ENCODE peak calls at places on chromosomes 16 and 17, in six cellular contexts. One of them, this sample, is unnamed.

GRCh38 chr16:519841-520687 is 7.4 kb upstream of the CAPN15 start:
- DNase-seq in SK-MEL-5: no peak
- DNase-seq in EL: no peak
- DNase-seq in heart right ventricle: no peak
- DNase-seq in cardiac fibroblast: no peak
- DNase-seq in fibroblast of the conjunctiva: no peak
- DNase-seq in this sample: no peak

GRCh38 chr16:53803451-53803850 is 99.5 kb downstream of the FTO start:
- DNase-seq in SK-MEL-5: no peak
- DNase-seq in EL: no peak
- DNase-seq in heart right ventricle: no peak
- DNase-seq in cardiac fibroblast: no peak
- DNase-seq in fibroblast of the conjunctiva: no peak
- DNase-seq in this sample: no peak

GRCh38 chr17:54891176-54891821 is 9.4 kb upstream of the TOM1L1 start:
- DNase-seq in SK-MEL-5: peak; percentile 75
- DNase-seq in EL: peak; percentile 70
- DNase-seq in heart right ventricle: no peak
- DNase-seq in cardiac fibroblast: peak; percentile 83
- DNase-seq in fibroblast of the conjunctiva: peak; percentile 51
- DNase-seq in this sample: peak; percentile 2

GRCh38 chr16:54199486-54200160 is 87.0 kb downstream of the IRX3 start:
- DNase-seq in SK-MEL-5: no peak
- DNase-seq in EL: no peak
- DNase-seq in heart right ventricle: no peak
- DNase-seq in cardiac fibroblast: no peak
- DNase-seq in fibroblast of the conjunctiva: no peak
- DNase-seq in this sample: no peak

GRCh38 chr16:55012793-55013192 is 82.1 kb downstream of the IRX5 start:
- DNase-seq in SK-MEL-5: no peak
- DNase-seq in EL: no peak
- DNase-seq in heart right ventricle: no peak
- DNase-seq in cardiac fibroblast: no peak
- DNase-seq in fibroblast of the conjunctiva: no peak
- DNase-seq in this sample: no peak

GRCh38 chr17:6496636-6497441 is 52.6 kb downstream of the PIMREG start:
- DNase-seq in SK-MEL-5: no peak
- DNase-seq in EL: no peak
- DNase-seq in heart right ventricle: no peak
- DNase-seq in cardiac fibroblast: no peak
- DNase-seq in fibroblast of the conjunctiva: no peak
- DNase-seq in this sample: no peak

GRCh38 chr17:73304971-73305786 is 6.6 kb downstream of the CDC42EP4 start:
- DNase-seq in SK-MEL-5: peak; percentile 62
- DNase-seq in EL: peak; percentile 94
- DNase-seq in heart right ventricle: peak; percentile 71
- DNase-seq in cardiac fibroblast: peak; percentile 91
- DNase-seq in fibroblast of the conjunctiva: no peak
- DNase-seq in this sample: peak; percentile 35

GRCh38 chr16:4361944-4362311 is 9.7 kb upstream of the VASN start:
- DNase-seq in SK-MEL-5: no peak
- DNase-seq in EL: no peak
- DNase-seq in heart right ventricle: no peak
- DNase-seq in cardiac fibroblast: no peak
- DNase-seq in fibroblast of the conjunctiva: no peak
- DNase-seq in this sample: no peak

GRCh38 chr16:70715860-70716357 is 30.1 kb upstream of the MTSS2 start:
- DNase-seq in SK-MEL-5: no peak
- DNase-seq in EL: peak; percentile 60
- DNase-seq in heart right ventricle: no peak
- DNase-seq in cardiac fibroblast: peak; percentile 31
- DNase-seq in fibroblast of the conjunctiva: peak; percentile 61
- DNase-seq in this sample: no peak

GRCh38 chr16:15494231-15494630 is 59.8 kb downstream of the BMERB1 start:
- DNase-seq in SK-MEL-5: no peak
- DNase-seq in EL: peak; percentile 49
- DNase-seq in heart right ventricle: no peak
- DNase-seq in cardiac fibroblast: peak; percentile 62
- DNase-seq in fibroblast of the conjunctiva: no peak
- DNase-seq in this sample: no peak

GRCh38 chr17:27921599-27921998 is 28.4 kb upstream of the LYRM9 start:
- DNase-seq in SK-MEL-5: no peak
- DNase-seq in EL: no peak
- DNase-seq in heart right ventricle: no peak
- DNase-seq in cardiac fibroblast: no peak
- DNase-seq in fibroblast of the conjunctiva: no peak
- DNase-seq in this sample: no peak

GRCh38 chr17:32551186-32551955 is 64.6 kb downstream of the CDK5R1 start:
- DNase-seq in SK-MEL-5: peak; percentile 25
- DNase-seq in EL: peak; percentile 49
- DNase-seq in heart right ventricle: no peak
- DNase-seq in cardiac fibroblast: peak; percentile 70
- DNase-seq in fibroblast of the conjunctiva: no peak
- DNase-seq in this sample: peak; percentile 37

GRCh38 chr16:30652718-30653117 is 2.0 kb downstream of the PRR14 start:
- DNase-seq in SK-MEL-5: no peak
- DNase-seq in EL: no peak
- DNase-seq in heart right ventricle: no peak
- DNase-seq in cardiac fibroblast: no peak
- DNase-seq in fibroblast of the conjunctiva: no peak
- DNase-seq in this sample: no peak

GRCh38 chr16:57045694-57046381 is 46.5 kb upstream of the CPNE2 start:
- DNase-seq in SK-MEL-5: peak; percentile 71
- DNase-seq in EL: peak; percentile 15
- DNase-seq in heart right ventricle: peak; percentile 73
- DNase-seq in cardiac fibroblast: peak; percentile 80
- DNase-seq in fibroblast of the conjunctiva: peak; percentile 43
- DNase-seq in this sample: peak; percentile 26

GRCh38 chr16:70480127-70481105 is 26.0 kb downstream of the FCSK start:
- DNase-seq in SK-MEL-5: no peak
- DNase-seq in EL: no peak
- DNase-seq in heart right ventricle: no peak
- DNase-seq in cardiac fibroblast: no peak
- DNase-seq in fibroblast of the conjunctiva: no peak
- DNase-seq in this sample: no peak

GRCh38 chr17:50055055-50055425 is 870 bp upstream of the ITGA3 start:
- DNase-seq in SK-MEL-5: no peak
- DNase-seq in EL: peak; percentile 39
- DNase-seq in heart right ventricle: no peak
- DNase-seq in cardiac fibroblast: no peak
- DNase-seq in fibroblast of the conjunctiva: no peak
- DNase-seq in this sample: no peak

GRCh38 chr16:65122974-65123845 is 1.3 kb upstream of the CDH11 start:
- DNase-seq in SK-MEL-5: no peak
- DNase-seq in EL: peak; percentile 70
- DNase-seq in heart right ventricle: peak; percentile 70
- DNase-seq in cardiac fibroblast: peak; percentile 65
- DNase-seq in fibroblast of the conjunctiva: no peak
- DNase-seq in this sample: no peak

GRCh38 chr16:970766-971581 is at the start of gene LMF1:
- DNase-seq in SK-MEL-5: peak; percentile 87
- DNase-seq in EL: peak; percentile 89
- DNase-seq in heart right ventricle: peak; percentile 97
- DNase-seq in cardiac fibroblast: peak; percentile 90
- DNase-seq in fibroblast of the conjunctiva: peak; percentile 82
- DNase-seq in this sample: peak; percentile 36

GRCh38 chr17:880871-881269 is 98.7 kb downstream of the NXN start:
- DNase-seq in SK-MEL-5: no peak
- DNase-seq in EL: no peak
- DNase-seq in heart right ventricle: no peak
- DNase-seq in cardiac fibroblast: no peak
- DNase-seq in fibroblast of the conjunctiva: no peak
- DNase-seq in this sample: no peak

GRCh38 chr17:12402963-12403622 is 262.6 kb upstream of the MYOCD start:
- DNase-seq in SK-MEL-5: no peak
- DNase-seq in EL: peak; percentile 84
- DNase-seq in heart right ventricle: no peak
- DNase-seq in cardiac fibroblast: peak; percentile 67
- DNase-seq in fibroblast of the conjunctiva: peak; percentile 27
- DNase-seq in this sample: no peak

GRCh38 chr16:57645691-57646387 is 17.4 kb downstream of the ADGRG1 start:
- DNase-seq in SK-MEL-5: no peak
- DNase-seq in EL: peak; percentile 65
- DNase-seq in heart right ventricle: peak; percentile 70
- DNase-seq in cardiac fibroblast: peak; percentile 82
- DNase-seq in fibroblast of the conjunctiva: no peak
- DNase-seq in this sample: peak; percentile 63

GRCh38 chr17:45410144-45411091 is 22.3 kb downstream of the ARHGAP27 start:
- DNase-seq in SK-MEL-5: no peak
- DNase-seq in EL: no peak
- DNase-seq in heart right ventricle: no peak
- DNase-seq in cardiac fibroblast: no peak
- DNase-seq in fibroblast of the conjunctiva: no peak
- DNase-seq in this sample: no peak

GRCh38 chr16:50281391-50282009 is 15.1 kb downstream of the ADCY7 start:
- DNase-seq in SK-MEL-5: no peak
- DNase-seq in EL: no peak
- DNase-seq in heart right ventricle: peak; percentile 18
- DNase-seq in cardiac fibroblast: no peak
- DNase-seq in fibroblast of the conjunctiva: no peak
- DNase-seq in this sample: no peak

GRCh38 chr17:13735444-13735843 is 133.7 kb upstream of the HS3ST3A1 start:
- DNase-seq in SK-MEL-5: peak; percentile 26
- DNase-seq in EL: peak; percentile 48
- DNase-seq in heart right ventricle: no peak
- DNase-seq in cardiac fibroblast: peak; percentile 25
- DNase-seq in fibroblast of the conjunctiva: no peak
- DNase-seq in this sample: no peak

GRCh38 chr16:89257281-89257731 is 39.8 kb downstream of the ZNF778 start:
- DNase-seq in SK-MEL-5: no peak
- DNase-seq in EL: peak; percentile 24
- DNase-seq in heart right ventricle: no peak
- DNase-seq in cardiac fibroblast: no peak
- DNase-seq in fibroblast of the conjunctiva: no peak
- DNase-seq in this sample: no peak

GRCh38 chr17:78342438-78343098 is 17.3 kb downstream of the SOCS3 start:
- DNase-seq in SK-MEL-5: no peak
- DNase-seq in EL: peak; percentile 91
- DNase-seq in heart right ventricle: peak; percentile 56
- DNase-seq in cardiac fibroblast: peak; percentile 94
- DNase-seq in fibroblast of the conjunctiva: peak; percentile 77
- DNase-seq in this sample: no peak

GRCh38 chr17:44653954-44654353 is 2.3 kb upstream of the MEIOC start:
- DNase-seq in SK-MEL-5: no peak
- DNase-seq in EL: no peak
- DNase-seq in heart right ventricle: no peak
- DNase-seq in cardiac fibroblast: no peak
- DNase-seq in fibroblast of the conjunctiva: no peak
- DNase-seq in this sample: no peak

GRCh38 chr17:17537311-17538099 is 41.3 kb upstream of the RASD1 start:
- DNase-seq in SK-MEL-5: peak; percentile 17
- DNase-seq in EL: peak; percentile 9
- DNase-seq in heart right ventricle: no peak
- DNase-seq in cardiac fibroblast: no peak
- DNase-seq in fibroblast of the conjunctiva: no peak
- DNase-seq in this sample: no peak

GRCh38 chr16:11079657-11080187 is 135.4 kb downstream of the CLEC16A start:
- DNase-seq in SK-MEL-5: no peak
- DNase-seq in EL: peak; percentile 97
- DNase-seq in heart right ventricle: no peak
- DNase-seq in cardiac fibroblast: peak; percentile 94
- DNase-seq in fibroblast of the conjunctiva: peak; percentile 75
- DNase-seq in this sample: no peak

This sample was measured in pulmonary artery endothelial cell.